ENCODE peak calls at places on chromosomes 12 and 14, in five cellular contexts. H is aorta, J is ovary, U is fibroblast of lung, Y is Panc1. D is an unnamed sample. For H3K4me1 and H3K27me3, the result is how much of the 10 kb centered on the place peaks cover.

GRCh38 chr14:23935158-23935557 is 18.4 kb upstream of the DHRS4 start:
- DNase-seq in H (no peak), J (no peak), U (no peak), Y (no peak), D (no peak)

GRCh38 chr14:67636361-67636919 is 16.7 kb downstream of the ARG2 start:
- DNase-seq in H (no peak), J (no peak), U (peak), Y (no peak), D (no peak)

GRCh38 chr14:58082491-58083098 is 69.4 kb downstream of the ARMH4 start:
- DNase-seq in H (no peak), J (no peak), U (peak), Y (no peak), D (no peak)

GRCh38 chr14:21267886-21268611 is 1.2 kb downstream of the HNRNPC start:
- DNase-seq in H (no peak), J (no peak), U (no peak), Y (no peak), D (no peak)

GRCh38 chr14:100981808-100982207 is 78.3 kb upstream of the RTL1 start:
- DNase-seq in H (no peak), J (no peak), U (no peak), Y (no peak), D (no peak)

GRCh38 chr12:67720383-67720856 is 71.9 kb downstream of the DYRK2 start:
- DNase-seq in H (no peak), J (no peak), U (peak), Y (no peak), D (peak)

GRCh38 chr12:114399664-114400211 is 6.2 kb downstream of the TBX5 start:
- DNase-seq in H (no peak), J (no peak), U (peak), Y (no peak), D (no peak)

GRCh38 chr12:14365294-14366210 is at the start of gene ATF7IP:
- DNase-seq in H (peak), J (peak), U (peak), Y (peak), D (peak)

GRCh38 chr14:24911324-24912095 is 138.4 kb downstream of the STXBP6 start:
- DNase-seq in H (no peak), J (no peak), U (peak), Y (no peak), D (no peak)

GRCh38 chr14:33309081-33309480 is 370.4 kb downstream of the NPAS3 start:
- DNase-seq in H (no peak), J (no peak), U (no peak), Y (no peak), D (no peak)

GRCh38 chr12:47805417-47805816 is 14.3 kb downstream of the HDAC7 start:
- DNase-seq in H (no peak), J (no peak), U (peak), Y (no peak), D (no peak)

GRCh38 chr14:71130491-71131179 is 223.4 kb downstream of the PCNX1 start:
- DNase-seq in H (no peak), J (no peak), U (peak), Y (no peak), D (no peak)

GRCh38 chr14:39169541-39169900 is 612 bp downstream of the TRAPPC6B start:
- DNase-seq in H (no peak), J (no peak), U (peak), Y (no peak), D (no peak)

GRCh38 chr14:50619569-50620141 is 48.5 kb downstream of the SAV1 start:
- DNase-seq in H (no peak), J (no peak), U (peak), Y (peak), D (no peak)

GRCh38 chr14:104928391-104929133 is 3.9 kb downstream of the PLD4 start:
- DNase-seq in H (no peak), J (no peak), U (no peak), Y (no peak), D (no peak)

GRCh38 chr12:120229071-120229582 is 28.2 kb upstream of the RPLP0 start:
- DNase-seq in H (peak), J (no peak), U (no peak), Y (no peak), D (no peak)

GRCh38 chr12:20400003-20400402 is 31.7 kb downstream of the PDE3A start:
- DNase-seq in H (no peak), J (no peak), U (no peak), Y (no peak), D (no peak)

GRCh38 chr14:97005908-97006307 is 208.7 kb downstream of the VRK1 start:
- DNase-seq in H (no peak), J (no peak), U (no peak), Y (no peak), D (no peak)

GRCh38 chr12:29783773-29784666 is at the start of gene TMTC1:
- DNase-seq in H (peak), J (peak), U (peak), Y (no peak), D (peak)

GRCh38 chr12:26281320-26281719 is 85.9 kb downstream of the SSPN start:
- DNase-seq in H (no peak), J (no peak), U (peak), Y (no peak), D (peak)

GRCh38 chr14:61598980-61599379 is 96.3 kb upstream of the HIF1A start:
- DNase-seq in H (no peak), J (no peak), U (no peak), Y (no peak), D (no peak)

GRCh38 chr14:80390911-80391310 is 179.6 kb upstream of the DIO2 start:
- DNase-seq in H (no peak), J (no peak), U (no peak), Y (no peak), D (no peak)

GRCh38 chr12:112170376-112170775 is 45.0 kb downstream of the TRAFD1 start:
- DNase-seq in H (no peak), J (no peak), U (no peak), Y (no peak), D (no peak)

GRCh38 chr12:42557586-42558172 is 31.9 kb downstream of the PRICKLE1 start:
- DNase-seq in H (no peak), J (no peak), U (no peak), Y (no peak), D (no peak)

GRCh38 chr12:124482901-124483799 is 84.3 kb downstream of the NCOR2 start:
- DNase-seq in H (peak), J (no peak), U (no peak), Y (no peak), D (no peak)

GRCh38 chr12:104306376-104306775 is 2.8 kb downstream of the EID3 start:
- DNase-seq in H (no peak), J (no peak), U (no peak), Y (no peak), D (no peak)

GRCh38 chr12:29888777-29889176 is 105.0 kb upstream of the TMTC1 start:
- DNase-seq in H (no peak), J (no peak), U (no peak), Y (no peak), D (no peak)

GRCh38 chr12:2477009-2477766 is 317.6 kb upstream of the FKBP4 start:
- DNase-seq in H (no peak), J (no peak), U (no peak), Y (no peak), D (no peak)

GRCh38 chr12:69389836-69390235 is 30.3 kb downstream of the YEATS4 start:
- DNase-seq in H (no peak), J (no peak), U (peak), Y (no peak), D (no peak)

GRCh38 chr14:97219356-97220017 is 422.3 kb downstream of the VRK1 start:
- DNase-seq in H (no peak), J (no peak), U (no peak), Y (no peak), D (no peak)

DNA sequence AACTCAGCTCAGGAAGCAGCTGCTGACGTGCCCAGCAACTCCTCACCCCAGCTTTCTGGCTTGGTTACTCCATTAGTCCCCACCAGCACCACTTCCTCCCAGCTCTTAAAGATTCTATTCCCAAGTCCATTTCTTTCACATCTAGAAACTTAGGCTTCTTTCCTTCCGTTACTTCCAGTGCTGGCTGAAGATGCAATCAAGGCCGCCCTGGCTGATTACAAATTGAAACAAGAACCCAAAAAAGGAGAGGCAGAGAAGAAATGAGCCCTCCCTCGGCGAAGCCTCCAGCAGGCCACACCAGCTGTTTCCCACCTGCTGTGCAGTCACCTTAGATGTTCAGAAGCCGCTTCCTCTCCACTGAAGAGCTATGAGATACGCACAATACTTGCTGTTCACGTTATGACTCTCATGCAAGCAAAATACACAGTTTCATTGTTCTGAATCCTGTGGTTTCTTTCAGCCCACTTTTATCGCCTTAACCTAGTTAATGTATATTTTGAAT is 6.3 kb downstream of the ISCU start:
- DNase-seq in H (no peak), J (no peak), U (no peak), Y (no peak), D (no peak)
- H3K4me1 ChIP-seq in H (under half), J (under half), U (under half), Y (under half), D (under half)

GRCh38 chr14:36517242-36518030 is 2.6 kb downstream of the NKX2-1 start:
- DNase-seq in H (no peak), J (no peak), U (no peak), Y (no peak), D (no peak)
- H3K27me3 ChIP-seq in H (under half), J (under half), U (half or more), Y (under half), D (under half)

GRCh38 chr14:69313176-69313575 is 53.2 kb downstream of the GALNT16 start:
- DNase-seq in H (no peak), J (peak), U (no peak), Y (no peak), D (no peak)
- H3K4me1 ChIP-seq in H (under half), J (under half), U (under half), Y (under half), D (under half)

DNA sequence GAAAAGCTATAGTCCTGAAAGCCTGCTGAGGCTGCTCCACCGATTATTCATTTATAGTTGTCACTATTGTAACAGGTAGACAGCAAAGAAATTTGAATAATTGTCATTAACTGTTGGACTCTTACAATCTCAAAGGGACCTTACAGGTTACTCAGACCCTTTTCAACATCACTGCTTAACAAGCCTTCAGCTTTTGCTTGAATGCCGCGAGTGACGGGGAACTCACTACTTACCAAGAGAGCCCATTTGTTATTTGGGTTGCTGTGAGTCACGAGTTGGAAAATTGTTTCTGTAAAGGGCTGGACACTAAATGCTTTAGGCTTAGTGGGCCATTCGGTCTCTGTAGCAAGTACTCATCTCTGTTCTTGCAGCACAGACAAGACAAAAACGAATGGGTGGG is 5.9 kb upstream of the TUNAR start:
- DNase-seq in H (no peak), J (no peak), U (no peak), Y (no peak), D (no peak)
- H3K27me3 ChIP-seq in H (under half), J (under half), U (under half), Y (under half), D (under half)

GRCh38 chr12:21800011-21800410 is 25.5 kb upstream of the KCNJ8 start:
- DNase-seq in H (no peak), J (no peak), U (no peak), Y (no peak), D (no peak)
- H3K4me1 ChIP-seq in H (under half), J (under half), U (under half), Y (under half), D (under half)

DNA sequence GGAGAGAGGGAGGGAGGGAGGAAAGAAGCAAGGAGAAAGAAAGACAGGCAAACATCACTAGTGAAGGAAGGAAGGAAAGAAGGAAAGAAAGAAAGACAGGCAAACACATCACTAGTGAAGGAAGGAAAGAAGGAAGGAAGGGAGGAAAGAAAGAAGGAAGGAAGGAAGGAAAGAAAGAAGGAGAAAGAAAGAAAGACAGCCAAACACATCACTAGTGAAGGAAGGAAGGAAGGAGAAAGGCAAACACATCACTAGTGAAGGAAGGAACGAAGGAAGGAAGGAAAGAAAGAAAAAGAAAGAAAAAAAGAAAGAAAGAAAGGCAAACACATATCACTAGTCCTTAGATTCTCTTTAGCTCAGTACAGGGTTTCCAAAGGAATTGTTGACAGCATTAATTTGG is 5.3 kb downstream of the FZD10 start:
- DNase-seq in H (no peak), J (no peak), U (no peak), Y (no peak), D (no peak)
- H3K27me3 ChIP-seq in H (under half), J (under half), U (under half), Y (under half), D (under half)

GRCh38 chr12:53212931-53213330 is 5.9 kb upstream of the ITGB7 start:
- DNase-seq in H (peak), J (no peak), U (no peak), Y (no peak), D (no peak)
- H3K4me1 ChIP-seq in H (under half), J (under half), U (under half), Y (under half), D (under half)

GRCh38 chr12:49328816-49329215 is 5.8 kb downstream of the TROAP start:
- DNase-seq in H (no peak), J (no peak), U (no peak), Y (no peak), D (no peak)
- H3K27me3 ChIP-seq in H (under half), J (under half), U (under half), Y (under half), D (under half)

DNA sequence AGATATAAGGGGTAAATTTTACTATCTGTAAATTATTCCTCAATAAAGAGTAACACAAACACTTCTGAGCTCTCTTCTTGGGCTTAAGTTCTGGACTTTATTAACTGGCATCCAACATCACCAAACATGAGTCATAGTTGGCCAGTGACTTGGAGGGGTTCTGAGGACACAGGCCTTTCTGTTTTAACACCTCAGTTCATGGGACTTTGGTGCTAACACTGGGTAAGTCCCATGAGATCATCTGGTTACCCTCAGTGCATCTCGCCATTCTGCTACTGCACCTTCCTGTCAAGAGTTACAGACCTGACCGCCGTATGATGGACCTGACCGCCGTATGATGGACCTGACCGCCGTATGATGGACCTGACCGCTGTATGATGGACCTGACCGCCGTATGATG is 9.9 kb downstream of the SLC15A4 start:
- DNase-seq in H (no peak), J (no peak), U (no peak), Y (no peak), D (no peak)
- H3K4me1 ChIP-seq in H (under half), J (under half), U (under half), Y (under half), D (under half)